ENCODE peak calls at places on chromosome 11, in four cellular contexts. One of them, this sample, is unnamed.

GRCh38 chr11:13318498-13319295 is 41.1 kb downstream of the BMAL1 start:
- DNase-seq in cardiac fibroblast: no peak
- DNase-seq in AG04449: no peak
- DNase-seq in prostate gland: no peak
- DNase-seq in this sample: no peak

GRCh38 chr11:113401718-113402117 is 14.1 kb downstream of the ANKK1 start:
- DNase-seq in cardiac fibroblast: no peak
- DNase-seq in AG04449: no peak
- DNase-seq in prostate gland: peak; percentile 84
- DNase-seq in this sample: no peak

GRCh38 chr11:6320411-6321207 is at the start of gene CAVIN3:
- DNase-seq in cardiac fibroblast: peak; percentile 91
- DNase-seq in prostate gland: peak; percentile 17
- DNase-seq in AG04449: no peak
- DNase-seq in this sample: no peak

GRCh38 chr11:72676874-72677341 is 2.7 kb upstream of the PDE2A start:
- DNase-seq in cardiac fibroblast: peak; percentile 28
- DNase-seq in AG04449: no peak
- DNase-seq in prostate gland: peak; percentile 36
- DNase-seq in this sample: peak; percentile 51

GRCh38 chr11:119134389-119134978 is 13.1 kb downstream of the HINFP start:
- DNase-seq in cardiac fibroblast: peak; percentile 14
- DNase-seq in AG04449: no peak
- DNase-seq in prostate gland: no peak
- DNase-seq in this sample: no peak

GRCh38 chr11:88484873-88485621 is 147.5 kb upstream of the CTSC start:
- DNase-seq in cardiac fibroblast: peak; percentile 68
- DNase-seq in AG04449: no peak
- DNase-seq in prostate gland: no peak
- DNase-seq in this sample: peak; percentile 58

GRCh38 chr11:100878474-100878873 is 191.4 kb downstream of the ARHGAP42 start:
- DNase-seq in prostate gland: no peak
- DNase-seq in cardiac fibroblast: peak; percentile 92
- DNase-seq in AG04449: peak; percentile 81
- DNase-seq in this sample: no peak

GRCh38 chr11:40328890-40329617 is 1130.4 kb downstream of the LRRC4C start:
- DNase-seq in AG04449: peak; percentile 99
- DNase-seq in prostate gland: peak; percentile 4
- DNase-seq in cardiac fibroblast: peak; percentile 99
- DNase-seq in this sample: peak; percentile 83

GRCh38 chr11:819129-819931 is 616 bp downstream of the PNPLA2 start:
- DNase-seq in cardiac fibroblast: peak; percentile 81
- DNase-seq in prostate gland: peak; percentile 93
- DNase-seq in AG04449: no peak
- DNase-seq in this sample: peak; percentile 92

GRCh38 chr11:122633219-122633829 is 22.2 kb upstream of the UBASH3B start:
- DNase-seq in cardiac fibroblast: peak; percentile 86
- DNase-seq in prostate gland: no peak
- DNase-seq in AG04449: no peak
- DNase-seq in this sample: no peak

GRCh38 chr11:36212507-36212906 is 76.7 kb downstream of the COMMD9 start:
- DNase-seq in cardiac fibroblast: no peak
- DNase-seq in AG04449: no peak
- DNase-seq in prostate gland: no peak
- DNase-seq in this sample: no peak

GRCh38 chr11:11535611-11536010 is 86.2 kb downstream of the GALNT18 start:
- DNase-seq in AG04449: no peak
- DNase-seq in cardiac fibroblast: no peak
- DNase-seq in prostate gland: no peak
- DNase-seq in this sample: peak; percentile 35

GRCh38 chr11:130448416-130449068 is at the start of gene ADAMTS15:
- DNase-seq in AG04449: no peak
- DNase-seq in prostate gland: peak; percentile 63
- DNase-seq in cardiac fibroblast: peak; percentile 81
- DNase-seq in this sample: peak; percentile 90

GRCh38 chr11:47147250-47147649 is 29.4 kb downstream of the ARFGAP2 start:
- DNase-seq in cardiac fibroblast: no peak
- DNase-seq in AG04449: no peak
- DNase-seq in prostate gland: no peak
- DNase-seq in this sample: no peak

DNA sequence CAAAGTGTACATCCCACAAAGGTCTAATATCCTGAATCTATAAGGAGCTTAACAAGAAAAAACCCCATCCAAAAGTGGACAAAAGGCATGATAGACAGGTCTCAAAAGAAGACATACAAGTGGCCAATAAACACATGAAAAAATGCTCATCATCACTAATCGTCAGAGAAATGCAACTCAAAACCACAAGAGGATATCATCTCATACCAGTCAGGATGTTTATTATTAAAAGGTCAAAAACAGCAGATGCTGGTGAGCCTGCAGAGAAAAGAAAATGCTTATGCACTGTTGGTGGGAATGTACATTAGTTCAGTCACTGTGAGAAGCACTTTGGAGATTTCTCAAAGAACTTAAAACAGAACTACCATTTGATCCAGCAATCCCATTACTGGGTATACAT is 12.7 kb downstream of the LGALS12 start:
- DNase-seq in prostate gland: no peak
- DNase-seq in AG04449: peak; percentile 56
- DNase-seq in cardiac fibroblast: peak; percentile 44
- DNase-seq in this sample: no peak
- H3K4me3 ChIP-seq in prostate gland: no peak overlapping the region
- H3K4me3 ChIP-seq in AG04449: no peak overlapping the region
- H3K4me3 ChIP-seq in cardiac fibroblast: no peak overlapping the region
- H3K4me3 ChIP-seq in this sample: no peak overlapping the region

GRCh38 chr11:16088774-16089173 is 267.6 kb downstream of the SOX6 start:
- DNase-seq in cardiac fibroblast: no peak
- DNase-seq in prostate gland: no peak
- DNase-seq in AG04449: no peak
- DNase-seq in this sample: no peak
- H3K4me3 ChIP-seq in cardiac fibroblast: no peak overlapping the region
- H3K4me3 ChIP-seq in prostate gland: no peak overlapping the region
- H3K4me3 ChIP-seq in AG04449: no peak overlapping the region
- H3K4me3 ChIP-seq in this sample: no peak overlapping the region

GRCh38 chr11:17991799-17992433 is 20.9 kb downstream of the SERGEF start:
- DNase-seq in cardiac fibroblast: peak; percentile 70
- DNase-seq in prostate gland: no peak
- DNase-seq in AG04449: no peak
- DNase-seq in this sample: peak; percentile 80
- H3K4me3 ChIP-seq in cardiac fibroblast: no peak overlapping the region
- H3K4me3 ChIP-seq in prostate gland: no peak overlapping the region
- H3K4me3 ChIP-seq in AG04449: no peak overlapping the region
- H3K4me3 ChIP-seq in this sample: no peak overlapping the region

DNA sequence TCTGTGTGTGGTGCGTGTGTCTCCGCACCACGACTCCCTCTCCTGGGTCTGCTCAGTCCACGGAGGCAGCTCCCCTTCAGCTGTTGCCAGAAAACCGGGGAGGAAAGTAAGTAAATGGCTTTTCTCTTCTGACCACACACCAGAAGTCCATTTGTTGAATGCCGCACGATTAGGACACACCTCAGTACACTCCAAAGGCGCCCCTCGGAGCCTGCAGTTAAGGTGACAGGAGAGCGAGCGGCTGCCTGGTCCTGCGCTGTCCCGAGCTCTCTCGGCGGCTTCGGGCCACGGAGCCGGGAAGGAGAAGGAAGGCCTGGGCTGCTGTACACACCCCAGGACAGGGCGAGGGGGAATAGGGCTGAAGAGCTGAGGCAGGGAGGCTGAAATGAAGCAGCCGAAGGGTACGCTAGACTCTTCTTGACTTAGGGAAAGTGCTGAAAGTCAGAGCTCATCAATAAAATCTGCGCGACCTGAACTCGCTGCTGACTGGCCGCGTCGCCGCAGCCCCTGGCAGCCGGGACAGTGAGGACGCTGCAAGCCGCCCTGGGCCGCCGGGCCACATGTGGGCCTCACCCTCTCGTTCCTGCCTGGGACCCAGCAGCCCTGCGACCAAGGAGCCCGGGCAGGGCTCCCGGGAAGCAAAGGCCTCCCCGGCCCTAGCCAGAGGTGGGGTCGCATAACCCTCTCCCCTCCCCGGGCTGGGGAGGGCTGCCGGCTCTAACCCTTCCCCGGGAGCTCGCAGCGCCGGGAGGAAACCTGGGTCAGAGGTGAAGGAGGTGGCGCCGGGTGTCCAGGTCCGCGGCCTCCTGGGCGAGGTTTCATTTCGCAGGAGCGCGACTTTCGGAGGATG is 1.5 kb upstream of the PAX6 start:
- DNase-seq in AG04449: no peak
- DNase-seq in cardiac fibroblast: no peak
- DNase-seq in prostate gland: no peak
- DNase-seq in this sample: no peak
- H3K4me3 ChIP-seq in AG04449: peak overlapping the region; percentile 12
- H3K4me3 ChIP-seq in cardiac fibroblast: peak overlapping the region; percentile 30
- H3K4me3 ChIP-seq in prostate gland: peak overlapping the region; percentile 7
- H3K4me3 ChIP-seq in this sample: no peak overlapping the region

DNA sequence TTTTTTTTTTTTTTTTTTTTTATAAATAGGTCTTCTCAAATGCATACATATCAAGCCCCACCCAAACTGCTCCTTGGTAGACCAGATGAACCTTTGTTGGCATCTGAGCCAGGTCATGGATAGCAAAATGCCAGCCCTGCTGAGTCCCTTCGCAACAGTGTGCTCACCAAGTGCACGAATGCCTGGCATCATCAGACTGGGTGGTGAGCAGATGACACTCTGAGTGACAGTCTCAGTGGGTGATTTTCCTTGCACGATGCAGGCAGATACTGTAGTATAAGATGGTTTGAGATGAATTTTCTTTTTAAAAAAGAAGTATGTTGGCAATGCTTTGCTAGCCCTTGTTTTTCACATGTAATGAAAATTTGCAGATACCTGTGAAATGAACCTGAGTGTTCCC is 74.0 kb downstream of the RCN1 start:
- DNase-seq in cardiac fibroblast: no peak
- DNase-seq in AG04449: no peak
- DNase-seq in prostate gland: no peak
- DNase-seq in this sample: no peak
- H3K4me3 ChIP-seq in cardiac fibroblast: no peak overlapping the region
- H3K4me3 ChIP-seq in AG04449: no peak overlapping the region
- H3K4me3 ChIP-seq in prostate gland: no peak overlapping the region
- H3K4me3 ChIP-seq in this sample: no peak overlapping the region

GRCh38 chr11:66178871-66179270 is 89.6 kb upstream of the RAB1B start:
- DNase-seq in AG04449: no peak
- DNase-seq in prostate gland: no peak
- DNase-seq in cardiac fibroblast: no peak
- DNase-seq in this sample: no peak
- H3K4me3 ChIP-seq in AG04449: no peak overlapping the region
- H3K4me3 ChIP-seq in prostate gland: no peak overlapping the region
- H3K4me3 ChIP-seq in cardiac fibroblast: no peak overlapping the region
- H3K4me3 ChIP-seq in this sample: no peak overlapping the region